ENCODE peak calls at places on chromosome 21, in four cellular contexts. X is A549, S is endothelial cell of umbilical vein, W is K562. U is an unnamed sample.

GRCh38 chr21:20418353-20418752 is 579.9 kb upstream of the NCAM2 start:
- DNase-seq in X (no peak), S (no peak), W (no peak), U (no peak)

GRCh38 chr21:28068455-28069358 is 924.0 kb downstream of the LTN1 start:
- DNase-seq in X (peak), S (no peak), W (no peak), U (no peak)

GRCh38 chr21:35904995-35905972 is 155.0 kb downstream of the SETD4 start:
- DNase-seq in X (no peak), S (peak), W (no peak), U (no peak)

GRCh38 chr21:46393451-46393940 is 65.2 kb upstream of the DIP2A start:
- DNase-seq in X (no peak), S (no peak), W (peak), U (no peak)

GRCh38 chr21:35050348-35051286 is 1.5 kb upstream of the RUNX1 start:
- DNase-seq in X (no peak), S (no peak), W (peak), U (no peak)

GRCh38 chr21:36516271-36516670 is 36.3 kb upstream of the CLDN14 start:
- DNase-seq in X (no peak), S (no peak), W (no peak), U (no peak)

GRCh38 chr21:34017127-34017961 is 56.0 kb upstream of the MRPS6 start:
- DNase-seq in X (no peak), S (no peak), W (no peak), U (no peak)

GRCh38 chr21:36246080-36246631 is 73.8 kb upstream of the MORC3 start:
- DNase-seq in X (no peak), S (no peak), W (no peak), U (no peak)

GRCh38 chr21:14763695-14764064 is 217.6 kb upstream of the SAMSN1 start:
- DNase-seq in X (no peak), S (no peak), W (no peak), U (no peak)

GRCh38 chr21:45542242-45542666 is at the start of gene SLC19A1:
- DNase-seq in X (peak), S (peak), W (peak), U (peak)

GRCh38 chr21:36719614-36720013 is 20.7 kb downstream of the SIM2 start:
- DNase-seq in X (no peak), S (no peak), W (no peak), U (no peak)

GRCh38 chr21:46122758-46123683 is 25.1 kb downstream of the COL6A2 start:
- DNase-seq in X (no peak), S (no peak), W (no peak), U (no peak)

GRCh38 chr21:30408782-30409494 is 13.1 kb downstream of the KRTAP13-1 start:
- DNase-seq in X (peak), S (no peak), W (peak), U (peak)

GRCh38 chr21:35102488-35103407 is 53.6 kb upstream of the RUNX1 start:
- DNase-seq in X (no peak), S (no peak), W (peak), U (peak)

GRCh38 chr21:46386726-46387073 is 62.7 kb downstream of the PCNT start:
- DNase-seq in X (no peak), S (no peak), W (no peak), U (no peak)

GRCh38 chr21:27366846-27367245 is 400.0 kb upstream of the ADAMTS5 start:
- DNase-seq in X (no peak), S (no peak), W (no peak), U (no peak)

GRCh38 chr21:45421846-45422775 is 17.1 kb downstream of the COL18A1 start:
- DNase-seq in X (no peak), S (no peak), W (no peak), U (no peak)

GRCh38 chr21:36125513-36126121 is 9.3 kb upstream of the CBR3 start:
- DNase-seq in X (peak), S (peak), W (peak), U (peak)

GRCh38 chr21:44702973-44703730 is 6.2 kb downstream of the KRTAP10-12 start:
- DNase-seq in X (no peak), S (no peak), W (no peak), U (no peak)

GRCh38 chr21:14273736-14274538 is 58.0 kb downstream of the RBM11 start:
- DNase-seq in X (no peak), S (no peak), W (peak), U (no peak)

GRCh38 chr21:45152265-45152746 is 77.9 kb downstream of the ADARB1 start:
- DNase-seq in X (no peak), S (no peak), W (peak), U (peak)

GRCh38 chr21:45012661-45013270 is 61.6 kb upstream of the ADARB1 start:
- DNase-seq in X (peak), S (no peak), W (no peak), U (no peak)

GRCh38 chr21:23101111-23101510 is 2102.9 kb downstream of the NCAM2 start:
- DNase-seq in X (no peak), S (no peak), W (no peak), U (no peak)

GRCh38 chr21:29092102-29092959 is 18.9 kb upstream of the CCT8 start:
- DNase-seq in X (no peak), S (peak), W (no peak), U (no peak)

GRCh38 chr21:17732306-17732705 is 86.8 kb downstream of the C21orf91 start:
- DNase-seq in X (no peak), S (peak), W (no peak), U (no peak)

GRCh38 chr21:34201441-34201838 is 128.1 kb downstream of the MRPS6 start:
- DNase-seq in X (no peak), S (no peak), W (no peak), U (peak)

GRCh38 chr21:14991957-14992356 is 72.8 kb downstream of the NRIP1 start:
- DNase-seq in X (no peak), S (peak), W (no peak), U (no peak)

GRCh38 chr21:27371688-27372331 is 404.9 kb upstream of the ADAMTS5 start:
- DNase-seq in X (no peak), S (peak), W (no peak), U (no peak)

GRCh38 chr21:45740491-45741357 is 97.2 kb downstream of the PCBP3 start:
- DNase-seq in X (no peak), S (no peak), W (no peak), U (no peak)

GRCh38 chr21:45016491-45017375 is 57.6 kb upstream of the ADARB1 start:
- DNase-seq in X (no peak), S (no peak), W (no peak), U (no peak)

GRCh38 chr21:27129215-27129614 is 162.3 kb upstream of the ADAMTS5 start:
- DNase-seq in X (no peak), S (no peak), W (no peak), U (no peak)

GRCh38 chr21:44996983-44997936 is 57.4 kb downstream of the SLX9 start:
- DNase-seq in X (no peak), S (no peak), W (no peak), U (no peak)

GRCh38 chr21:33587792-33588484 is 546 bp downstream of the DONSON start:
- DNase-seq in X (peak), S (peak), W (no peak), U (peak)

GRCh38 chr21:43597052-43597451 is 62.2 kb downstream of the HSF2BP start:
- DNase-seq in X (peak), S (no peak), W (no peak), U (no peak)
- TF ChIP-seq MYC in X (no peak), S (no peak), W (no peak), U (no peak)

DNA sequence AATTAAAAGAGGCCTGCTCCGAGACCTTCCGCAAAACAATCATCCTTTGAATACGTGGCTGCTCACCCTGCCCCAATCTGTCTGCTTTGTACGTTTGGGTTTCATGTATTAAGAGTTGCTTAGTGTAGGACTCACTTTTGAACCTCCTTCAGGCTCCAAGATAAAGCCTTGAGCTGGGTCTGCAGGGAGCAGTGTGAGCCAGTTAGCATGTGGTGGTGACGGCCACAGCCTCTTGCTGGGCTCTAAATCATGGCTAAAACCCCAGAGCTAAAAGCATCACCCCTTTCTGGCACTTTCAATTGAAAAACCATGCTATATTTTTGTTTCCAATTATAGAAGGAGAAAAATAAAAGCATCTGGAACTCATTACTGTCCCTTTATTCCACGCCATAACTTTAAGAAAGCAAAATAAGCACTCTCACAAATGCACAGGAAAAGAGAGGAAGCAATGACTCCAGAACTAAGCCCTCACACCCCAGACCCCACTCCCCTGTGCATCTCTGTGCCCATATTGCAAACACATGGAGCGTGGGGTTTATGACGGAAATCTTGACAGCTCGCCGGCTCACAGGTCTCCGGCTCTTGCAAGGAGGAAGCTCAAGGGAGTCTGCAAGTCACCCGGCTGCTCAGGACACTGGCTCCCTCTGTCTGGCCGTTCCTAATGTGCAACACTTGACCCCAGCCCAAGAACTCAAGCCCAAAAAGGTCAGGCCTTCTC is 135.5 kb downstream of the MIS18A start:
- DNase-seq in X (no peak), S (no peak), W (no peak), U (no peak)
- TF ChIP-seq MAX in X (no peak), S (no peak), W (no peak), U (no peak)

GRCh38 chr21:42652527-42653491 is 612 bp upstream of the PDE9A start:
- DNase-seq in X (peak), S (peak), W (peak), U (no peak)
- H3K4me3 ChIP-seq in X (peak), S (no peak), W (no peak), U (no peak)

DNA sequence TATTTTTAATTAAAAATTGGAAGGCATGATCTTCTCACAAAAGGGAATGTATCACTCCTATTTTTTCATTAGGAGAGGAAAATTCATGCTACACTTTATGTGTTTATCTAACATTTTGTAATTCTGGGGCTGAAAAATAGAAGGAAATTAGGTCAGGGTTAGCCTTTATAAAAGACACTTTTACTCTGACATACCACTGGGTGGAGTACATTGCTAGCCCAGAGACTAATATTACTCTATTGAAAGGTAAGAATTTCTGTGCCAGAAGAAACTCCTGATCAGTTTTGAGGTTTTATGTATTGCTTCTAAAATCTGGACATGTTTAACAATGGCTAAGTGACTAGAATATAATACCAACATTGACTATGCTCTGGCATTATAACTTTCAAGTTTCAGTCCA is 724.6 kb downstream of the USP25 start:
- DNase-seq in X (peak), S (peak), W (no peak), U (no peak)
- TF ChIP-seq MYC in X (no peak), S (no peak), W (no peak), U (no peak)

DNA sequence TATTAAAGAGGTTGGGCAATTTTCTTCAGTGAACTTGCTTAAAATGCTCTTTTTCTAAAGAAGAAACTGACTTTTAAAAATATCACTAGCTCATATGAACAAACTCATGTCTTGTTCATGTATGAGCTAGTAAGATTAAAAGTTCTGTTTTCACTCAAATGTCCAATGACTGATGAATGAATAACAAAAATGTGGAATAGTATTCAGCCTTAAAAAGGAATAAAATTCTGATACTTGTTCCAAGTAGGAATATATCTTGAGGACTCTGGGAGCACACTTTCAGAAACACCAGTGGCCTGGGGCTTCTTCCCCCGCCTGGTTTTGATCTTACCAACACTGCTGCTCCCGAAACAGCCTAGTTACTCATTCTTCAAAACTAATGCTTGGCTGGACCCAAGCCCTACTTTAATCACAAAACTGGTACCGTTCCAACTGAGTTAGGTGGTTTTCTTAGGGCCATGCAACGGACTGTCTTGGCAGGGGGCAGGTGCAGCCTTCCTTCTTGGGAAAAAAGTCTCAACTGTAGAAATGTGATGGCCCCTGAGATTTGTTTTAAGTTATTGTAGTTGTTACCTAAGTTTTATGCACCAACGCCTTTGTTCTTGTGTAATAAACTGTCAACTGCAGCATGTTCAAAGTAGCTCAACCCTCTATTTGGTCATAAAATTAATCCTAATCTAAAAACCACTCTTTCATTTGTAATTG is 115.9 kb downstream of the ETS2 start:
- DNase-seq in X (no peak), S (no peak), W (no peak), U (no peak)
- TF ChIP-seq MAX in X (no peak), S (no peak), W (no peak), U (no peak)